ENCODE peak calls at places on chromosomes 2 and 18, in eight cellular contexts. L is epithelial cell of esophagus, C is IMR-90, I is fibroblast of lung, T is astrocyte of the spinal cord, Z is chondrocyte, U is omental fat pad, S is GM06990. W is an unnamed sample.

GRCh38 chr18:3062798-3063563 is 50.0 kb upstream of the LPIN2 start:
- DNase-seq in L (peak; percentile 54), C (peak; percentile 15), I (peak; percentile 44), T (peak; percentile 28), Z (no peak), U (peak; percentile 57), S (no peak), W (peak; percentile 55)

GRCh38 chr2:112881217-112882000 is 29.6 kb upstream of the IL37 start:
- DNase-seq in L (peak; percentile 90), C (peak; percentile 94), I (peak; percentile 70), T (peak; percentile 79), Z (no peak), U (no peak), S (peak; percentile 44), W (peak; percentile 70)

GRCh38 chr2:134253117-134253704 is 661 bp upstream of the MGAT5 start:
- DNase-seq in L (no peak), C (no peak), I (no peak), T (no peak), Z (no peak), U (no peak), S (peak; percentile 69), W (no peak)

GRCh38 chr2:45821558-45822271 is 170.2 kb downstream of the PRKCE start:
- DNase-seq in L (peak; percentile 89), C (peak; percentile 69), I (peak; percentile 73), T (peak; percentile 76), Z (no peak), U (no peak), S (no peak), W (no peak)

GRCh38 chr2:178309541-178309940 is 115.2 kb downstream of the OSBPL6 start:
- DNase-seq in L (peak; percentile 72), C (peak; percentile 30), I (no peak), T (no peak), Z (no peak), U (no peak), S (no peak), W (no peak)

GRCh38 chr2:197300139-197300538 is 10.4 kb downstream of the ANKRD44 start:
- DNase-seq in L (peak; percentile 88), C (no peak), I (no peak), T (no peak), Z (no peak), U (no peak), S (no peak), W (no peak)

GRCh38 chr2:149488719-149489440 is 98.7 kb downstream of the MMADHC start:
- DNase-seq in L (no peak), C (no peak), I (no peak), T (no peak), Z (no peak), U (no peak), S (no peak), W (no peak)

GRCh38 chr2:190641469-190641868 is 7.4 kb upstream of the NAB1 start:
- DNase-seq in L (no peak), C (no peak), I (no peak), T (no peak), Z (no peak), U (no peak), S (no peak), W (no peak)

GRCh38 chr18:74395630-74396251 is 61.4 kb downstream of the DIPK1C start:
- DNase-seq in L (no peak), C (no peak), I (no peak), T (no peak), Z (no peak), U (no peak), S (no peak), W (no peak)

GRCh38 chr18:23872701-23873550 is 141.6 kb upstream of the TTC39C start:
- DNase-seq in L (peak; percentile 99), C (no peak), I (no peak), T (no peak), Z (no peak), U (no peak), S (no peak), W (no peak)

GRCh38 chr2:114962551-114962950 is 520.1 kb downstream of the DPP10 start:
- DNase-seq in L (no peak), C (no peak), I (no peak), T (no peak), Z (no peak), U (no peak), S (no peak), W (no peak)

GRCh38 chr2:213229814-213230213 is 54.5 kb upstream of the SPAG16 start:
- DNase-seq in L (peak; percentile 59), C (peak; percentile 54), I (peak; percentile 81), T (peak; percentile 88), Z (no peak), U (no peak), S (no peak), W (no peak)

GRCh38 chr2:46381871-46382270 is 84.7 kb downstream of the EPAS1 start:
- DNase-seq in L (no peak), C (no peak), I (no peak), T (no peak), Z (no peak), U (no peak), S (no peak), W (no peak)

GRCh38 chr18:67517224-67517765 is 775 bp upstream of the DSEL start:
- DNase-seq in L (no peak), C (peak; percentile 25), I (no peak), T (no peak), Z (no peak), U (no peak), S (no peak), W (no peak)

GRCh38 chr2:128402921-128403670 is 84.4 kb upstream of the HS6ST1 start:
- DNase-seq in L (no peak), C (no peak), I (no peak), T (no peak), Z (peak; percentile 46), U (no peak), S (no peak), W (no peak)

GRCh38 chr2:104321141-104321799 is 532.6 kb upstream of the POU3F3 start:
- DNase-seq in L (no peak), C (no peak), I (no peak), T (no peak), Z (no peak), U (no peak), S (no peak), W (no peak)

GRCh38 chr2:84856785-84857184 is 24.1 kb downstream of the TRABD2A start:
- DNase-seq in L (no peak), C (no peak), I (no peak), T (no peak), Z (no peak), U (no peak), S (no peak), W (no peak)

GRCh38 chr2:70469435-70469834 is 84.2 kb downstream of the TGFA start:
- DNase-seq in L (no peak), C (no peak), I (no peak), T (no peak), Z (no peak), U (no peak), S (no peak), W (no peak)
- TF ChIP-seq CTCF in L (no peak), C (no peak), I (no peak), T (no peak), Z (no peak), U (no peak), S (no peak), W (no peak)

GRCh38 chr18:64872710-64873458 is 724.0 kb upstream of the LINC00305 start:
- DNase-seq in L (no peak), C (no peak), I (no peak), T (no peak), Z (no peak), U (no peak), S (no peak), W (no peak)
- TF ChIP-seq CTCF in L (no peak), C (no peak), I (no peak), T (no peak), Z (no peak), U (no peak), S (no peak), W (no peak)

GRCh38 chr18:61435064-61435652 is 101.9 kb downstream of the CDH20 start:
- DNase-seq in L (peak; percentile 35), C (peak; percentile 10), I (peak; percentile 11), T (no peak), Z (no peak), U (no peak), S (no peak), W (no peak)
- TF ChIP-seq CTCF in L (peak; percentile 56), C (peak; percentile 44), I (peak; percentile 51), T (peak; percentile 59), Z (peak; percentile 77), U (no peak), S (peak; percentile 68), W (peak; percentile 31)

GRCh38 chr2:106147159-106147558 is 46.9 kb downstream of the UXS1 start:
- DNase-seq in L (peak; percentile 40), C (peak; percentile 71), I (peak; percentile 31), T (peak; percentile 50), Z (no peak), U (no peak), S (no peak), W (no peak)
- TF ChIP-seq CTCF in L (no peak), C (no peak), I (no peak), T (no peak), Z (no peak), U (no peak), S (no peak), W (no peak)

DNA sequence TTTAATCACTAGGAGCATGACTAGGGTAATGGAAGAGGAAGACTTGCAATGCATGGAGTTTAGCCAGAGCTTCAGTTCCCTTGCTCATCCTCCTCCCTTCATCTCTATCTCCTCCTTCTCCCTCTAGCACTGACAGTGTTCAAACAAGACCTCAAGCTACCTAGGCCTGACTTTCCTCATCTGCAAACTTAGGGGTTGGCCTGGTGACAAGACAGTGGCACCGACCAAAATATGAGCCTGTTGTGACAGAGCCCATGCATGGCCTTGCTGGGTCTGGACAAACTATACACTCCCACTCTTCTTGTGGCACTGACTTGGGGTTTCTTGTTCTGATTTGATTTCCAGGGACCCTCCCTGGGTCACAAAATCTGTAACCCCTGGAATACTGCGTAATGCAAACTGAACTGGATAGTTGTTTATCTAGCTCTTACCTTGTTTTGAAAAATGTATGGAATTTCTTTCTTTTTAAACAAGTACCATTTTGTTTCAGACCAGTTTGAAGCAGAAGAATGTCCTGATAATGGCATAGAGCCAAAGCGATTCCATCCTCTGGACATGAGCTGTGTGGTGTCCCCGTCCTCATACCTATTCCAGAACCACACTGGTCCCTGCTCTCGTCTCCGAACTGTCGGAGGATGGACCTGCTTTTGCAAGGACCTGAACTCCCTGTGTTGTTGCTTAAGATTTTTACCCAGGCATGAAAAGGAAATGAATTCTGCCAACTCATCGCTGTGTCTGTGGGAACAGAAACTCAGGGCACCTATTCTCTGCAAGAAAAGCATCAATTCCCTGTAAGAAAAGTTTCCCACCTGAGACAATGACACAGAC is 33.4 kb upstream of the PPP4R1 start:
- DNase-seq in L (peak; percentile 94), C (no peak), I (no peak), T (peak; percentile 35), Z (no peak), U (no peak), S (no peak), W (no peak)
- TF ChIP-seq CTCF in L (no peak), C (no peak), I (no peak), T (no peak), Z (no peak), U (no peak), S (no peak), W (no peak)